ENCODE peak calls at places on chromosomes 11 and 22, in five cellular contexts. One of them, this sample, is unnamed.

GRCh38 chr11:11396290-11397042 is 43.4 kb upstream of the CSNK2A3 start:
- DNase-seq in endothelial cell of umbilical vein: no peak
- DNase-seq in DMS 273 treated with DMSO at 0.1 percent for 48 hours: no peak
- DNase-seq in central memory CD4-positive, alpha-beta T cell: no peak
- DNase-seq in neural crest cell: no peak
- DNase-seq in this sample: no peak

GRCh38 chr11:128716661-128717210 is 22.9 kb downstream of the FLI1 start:
- DNase-seq in endothelial cell of umbilical vein: peak
- DNase-seq in DMS 273 treated with DMSO at 0.1 percent for 48 hours: no peak
- DNase-seq in central memory CD4-positive, alpha-beta T cell: peak
- DNase-seq in neural crest cell: no peak
- DNase-seq in this sample: no peak

GRCh38 chr11:86043765-86044534 is 24.9 kb downstream of the PICALM start:
- DNase-seq in endothelial cell of umbilical vein: no peak
- DNase-seq in DMS 273 treated with DMSO at 0.1 percent for 48 hours: no peak
- DNase-seq in central memory CD4-positive, alpha-beta T cell: no peak
- DNase-seq in neural crest cell: no peak
- DNase-seq in this sample: no peak

GRCh38 chr11:78441956-78442355 is 24.3 kb upstream of the GAB2 start:
- DNase-seq in endothelial cell of umbilical vein: peak
- DNase-seq in DMS 273 treated with DMSO at 0.1 percent for 48 hours: no peak
- DNase-seq in central memory CD4-positive, alpha-beta T cell: no peak
- DNase-seq in neural crest cell: no peak
- DNase-seq in this sample: no peak

GRCh38 chr11:30758946-30759501 is 172.9 kb upstream of the MPPED2 start:
- DNase-seq in endothelial cell of umbilical vein: peak
- DNase-seq in DMS 273 treated with DMSO at 0.1 percent for 48 hours: no peak
- DNase-seq in central memory CD4-positive, alpha-beta T cell: no peak
- DNase-seq in neural crest cell: no peak
- DNase-seq in this sample: no peak

GRCh38 chr11:57214494-57214893 is 22.6 kb downstream of the APLNR start:
- DNase-seq in endothelial cell of umbilical vein: no peak
- DNase-seq in DMS 273 treated with DMSO at 0.1 percent for 48 hours: no peak
- DNase-seq in central memory CD4-positive, alpha-beta T cell: no peak
- DNase-seq in neural crest cell: no peak
- DNase-seq in this sample: no peak

GRCh38 chr11:131372243-131372930 is 2.0 kb downstream of the NTM start:
- DNase-seq in endothelial cell of umbilical vein: no peak
- DNase-seq in DMS 273 treated with DMSO at 0.1 percent for 48 hours: no peak
- DNase-seq in central memory CD4-positive, alpha-beta T cell: no peak
- DNase-seq in neural crest cell: no peak
- DNase-seq in this sample: no peak

GRCh38 chr11:41533761-41534160 is 74.3 kb upstream of the LRRC4C start:
- DNase-seq in endothelial cell of umbilical vein: no peak
- DNase-seq in DMS 273 treated with DMSO at 0.1 percent for 48 hours: no peak
- DNase-seq in central memory CD4-positive, alpha-beta T cell: no peak
- DNase-seq in neural crest cell: no peak
- DNase-seq in this sample: no peak

GRCh38 chr11:46902694-46903093 is 15.7 kb downstream of the LRP4 start:
- DNase-seq in endothelial cell of umbilical vein: no peak
- DNase-seq in DMS 273 treated with DMSO at 0.1 percent for 48 hours: no peak
- DNase-seq in central memory CD4-positive, alpha-beta T cell: no peak
- DNase-seq in neural crest cell: no peak
- DNase-seq in this sample: no peak

GRCh38 chr22:41184679-41185078 is 20.4 kb upstream of the L3MBTL2 start:
- DNase-seq in endothelial cell of umbilical vein: peak
- DNase-seq in DMS 273 treated with DMSO at 0.1 percent for 48 hours: no peak
- DNase-seq in central memory CD4-positive, alpha-beta T cell: no peak
- DNase-seq in neural crest cell: no peak
- DNase-seq in this sample: no peak

GRCh38 chr22:50146440-50147228 is 23.9 kb upstream of the PANX2 start:
- DNase-seq in endothelial cell of umbilical vein: no peak
- DNase-seq in DMS 273 treated with DMSO at 0.1 percent for 48 hours: no peak
- DNase-seq in central memory CD4-positive, alpha-beta T cell: no peak
- DNase-seq in neural crest cell: no peak
- DNase-seq in this sample: no peak

GRCh38 chr11:6541356-6541755 is 44.3 kb downstream of the DNHD1 start:
- DNase-seq in endothelial cell of umbilical vein: no peak
- DNase-seq in DMS 273 treated with DMSO at 0.1 percent for 48 hours: no peak
- DNase-seq in central memory CD4-positive, alpha-beta T cell: no peak
- DNase-seq in neural crest cell: no peak
- DNase-seq in this sample: no peak

GRCh38 chr11:113991718-113992458 is 17.0 kb downstream of the HTR3A start:
- DNase-seq in endothelial cell of umbilical vein: no peak
- DNase-seq in DMS 273 treated with DMSO at 0.1 percent for 48 hours: no peak
- DNase-seq in central memory CD4-positive, alpha-beta T cell: no peak
- DNase-seq in neural crest cell: no peak
- DNase-seq in this sample: peak

GRCh38 chr11:69567951-69568808 is 72.8 kb upstream of the CCND1 start:
- DNase-seq in endothelial cell of umbilical vein: no peak
- DNase-seq in DMS 273 treated with DMSO at 0.1 percent for 48 hours: no peak
- DNase-seq in central memory CD4-positive, alpha-beta T cell: no peak
- DNase-seq in neural crest cell: no peak
- DNase-seq in this sample: no peak

GRCh38 chr11:44950036-44950624 is 553 bp downstream of the TP53I11 start:
- DNase-seq in endothelial cell of umbilical vein: peak
- DNase-seq in DMS 273 treated with DMSO at 0.1 percent for 48 hours: no peak
- DNase-seq in central memory CD4-positive, alpha-beta T cell: peak
- DNase-seq in neural crest cell: peak
- DNase-seq in this sample: peak

GRCh38 chr11:702731-703461 is 3.1 kb upstream of the EPS8L2 start:
- DNase-seq in endothelial cell of umbilical vein: no peak
- DNase-seq in DMS 273 treated with DMSO at 0.1 percent for 48 hours: no peak
- DNase-seq in central memory CD4-positive, alpha-beta T cell: no peak
- DNase-seq in neural crest cell: no peak
- DNase-seq in this sample: no peak

GRCh38 chr11:57205046-57205671 is 23.4 kb downstream of the LRRC55 start:
- DNase-seq in endothelial cell of umbilical vein: no peak
- DNase-seq in DMS 273 treated with DMSO at 0.1 percent for 48 hours: no peak
- DNase-seq in central memory CD4-positive, alpha-beta T cell: no peak
- DNase-seq in neural crest cell: no peak
- DNase-seq in this sample: no peak

GRCh38 chr11:70169632-70170031 is 33.5 kb upstream of the FADD start:
- DNase-seq in endothelial cell of umbilical vein: no peak
- DNase-seq in DMS 273 treated with DMSO at 0.1 percent for 48 hours: no peak
- DNase-seq in central memory CD4-positive, alpha-beta T cell: no peak
- DNase-seq in neural crest cell: no peak
- DNase-seq in this sample: no peak

GRCh38 chr11:7353100-7353499 is 101.4 kb downstream of the SYT9 start:
- DNase-seq in endothelial cell of umbilical vein: peak
- DNase-seq in DMS 273 treated with DMSO at 0.1 percent for 48 hours: no peak
- DNase-seq in central memory CD4-positive, alpha-beta T cell: peak
- DNase-seq in neural crest cell: peak
- DNase-seq in this sample: no peak

GRCh38 chr11:65870307-65870658 is 2.3 kb downstream of the EFEMP2 start:
- DNase-seq in endothelial cell of umbilical vein: no peak
- DNase-seq in DMS 273 treated with DMSO at 0.1 percent for 48 hours: no peak
- DNase-seq in central memory CD4-positive, alpha-beta T cell: no peak
- DNase-seq in neural crest cell: no peak
- DNase-seq in this sample: no peak

GRCh38 chr11:88439356-88439755 is 101.8 kb upstream of the CTSC start:
- DNase-seq in endothelial cell of umbilical vein: no peak
- DNase-seq in DMS 273 treated with DMSO at 0.1 percent for 48 hours: no peak
- DNase-seq in central memory CD4-positive, alpha-beta T cell: no peak
- DNase-seq in neural crest cell: no peak
- DNase-seq in this sample: no peak

GRCh38 chr22:43992331-43992821 is 31.7 kb upstream of the PARVB start:
- DNase-seq in endothelial cell of umbilical vein: no peak
- DNase-seq in DMS 273 treated with DMSO at 0.1 percent for 48 hours: no peak
- DNase-seq in central memory CD4-positive, alpha-beta T cell: no peak
- DNase-seq in neural crest cell: no peak
- DNase-seq in this sample: no peak

This sample was measured in cardiac septum.